ENCODE peak calls at places on chromosomes 13 and 19, in six cellular contexts. V is NCI-H187; S is effector CD4-positive, alpha-beta T cell; P is neural crest cell; W is NCI-H748 treated with DMSO at 0.1 percent for 48 hours; D is T-helper 1 cell. A is an unnamed sample.

GRCh38 chr13:78978381-78978998 is 319.5 kb upstream of the OBI1 start:
- DNase-seq in V (peak), S (peak), P (peak), W (peak), D (peak), A (no peak)

GRCh38 chr13:21034602-21035190 is 26.7 kb downstream of the LATS2 start:
- DNase-seq in V (no peak), S (no peak), P (no peak), W (no peak), D (no peak), A (no peak)

GRCh38 chr19:15368051-15368632 is 11.4 kb downstream of the AKAP8 start:
- DNase-seq in V (no peak), S (no peak), P (no peak), W (no peak), D (no peak), A (no peak)

GRCh38 chr19:27885361-27885760 is 1327.6 kb downstream of the UQCRFS1 start:
- DNase-seq in V (no peak), S (no peak), P (no peak), W (no peak), D (no peak), A (no peak)

GRCh38 chr19:53991224-53992113 is at the start of gene CACNG6:
- DNase-seq in V (no peak), S (no peak), P (peak), W (peak), D (no peak), A (no peak)

GRCh38 chr19:41112728-41113290 is 1.4 kb upstream of the CYP2F1 start:
- DNase-seq in V (no peak), S (no peak), P (no peak), W (no peak), D (no peak), A (no peak)

GRCh38 chr13:34430294-34430693 is 511.8 kb upstream of the NBEA start:
- DNase-seq in V (no peak), S (no peak), P (no peak), W (no peak), D (no peak), A (no peak)

GRCh38 chr19:47512183-47512947 is 2.5 kb downstream of the NAPA start:
- DNase-seq in V (no peak), S (no peak), P (no peak), W (no peak), D (no peak), A (no peak)

GRCh38 chr19:9935409-9936062 is 779 bp downstream of the OLFM2 start:
- DNase-seq in V (no peak), S (no peak), P (no peak), W (no peak), D (no peak), A (no peak)

GRCh38 chr19:40604647-40605200 is 3.6 kb downstream of the LTBP4 start:
- DNase-seq in V (no peak), S (no peak), P (no peak), W (no peak), D (no peak), A (no peak)

A was measured in chondrocyte.